ENCODE peak calls at places on chromosomes 5 and 9, in nine cellular contexts. U is breast epithelium, Q is heart right ventricle, S is IMR-90, X is OCI-LY7, O is stomach, Y is mucosa of descending colon, Z is GM12865, R is GM23338. W is an unnamed sample.

GRCh38 chr9:25964239-25964638 is 286.0 kb upstream of the TUSC1 start:
- DNase-seq in U (no peak), Q (no peak), S (peak; percentile 82), X (peak; percentile 62), O (no peak), Y (peak; percentile 13), Z (peak; percentile 59), R (peak; percentile 92), W (no peak)

GRCh38 chr5:152532714-152533113 is 127.6 kb upstream of the NMUR2 start:
- DNase-seq in U (no peak), Q (no peak), S (peak; percentile 56), X (peak; percentile 54), O (no peak), Y (peak; percentile 17), Z (peak; percentile 55), R (peak; percentile 82), W (no peak)

GRCh38 chr5:156329197-156329611 is 2.2 kb downstream of the SGCD start:
- DNase-seq in U (no peak), Q (peak; percentile 15), S (no peak), X (no peak), O (no peak), Y (no peak), Z (no peak), R (no peak), W (no peak)

GRCh38 chr9:76162751-76163500 is 231.3 kb downstream of the RFK start:
- DNase-seq in U (no peak), Q (no peak), S (peak; percentile 75), X (no peak), O (no peak), Y (no peak), Z (no peak), R (no peak), W (no peak)

GRCh38 chr9:16333697-16334096 is 536.8 kb downstream of the BNC2 start:
- DNase-seq in U (no peak), Q (no peak), S (no peak), X (no peak), O (no peak), Y (no peak), Z (no peak), R (no peak), W (no peak)

GRCh38 chr5:34666392-34667080 is 10.4 kb downstream of the RAI14 start:
- DNase-seq in U (no peak), Q (no peak), S (no peak), X (no peak), O (no peak), Y (no peak), Z (no peak), R (no peak), W (no peak)

GRCh38 chr5:59380350-59380951 is 513.1 kb downstream of the PDE4D start:
- DNase-seq in U (no peak), Q (no peak), S (peak; percentile 71), X (peak; percentile 56), O (no peak), Y (no peak), Z (peak; percentile 84), R (peak; percentile 59), W (no peak)

GRCh38 chr5:83474986-83475385 is 3.4 kb downstream of the VCAN start:
- DNase-seq in U (no peak), Q (no peak), S (no peak), X (no peak), O (no peak), Y (no peak), Z (no peak), R (peak; percentile 56), W (no peak)

GRCh38 chr5:34742112-34742511 is 86.0 kb downstream of the RAI14 start:
- DNase-seq in U (no peak), Q (no peak), S (no peak), X (no peak), O (no peak), Y (no peak), Z (no peak), R (no peak), W (no peak)

GRCh38 chr5:122907238-122907637 is 61.8 kb downstream of the SNX24 start:
- DNase-seq in U (no peak), Q (no peak), S (peak; percentile 14), X (no peak), O (no peak), Y (no peak), Z (no peak), R (peak; percentile 49), W (no peak)

GRCh38 chr5:80141147-80141671 is 106.1 kb downstream of the THBS4 start:
- DNase-seq in U (peak; percentile 59), Q (peak; percentile 82), S (peak; percentile 15), X (no peak), O (peak; percentile 42), Y (peak; percentile 50), Z (no peak), R (peak; percentile 82), W (peak; percentile 15)

GRCh38 chr5:160245506-160246100 is 16.3 kb downstream of the FABP6 start:
- DNase-seq in U (no peak), Q (no peak), S (no peak), X (no peak), O (no peak), Y (no peak), Z (no peak), R (no peak), W (no peak)

GRCh38 chr5:89255845-89256463 is 373.0 kb upstream of the MEF2C start:
- DNase-seq in U (no peak), Q (no peak), S (peak; percentile 82), X (peak; percentile 33), O (no peak), Y (no peak), Z (peak; percentile 42), R (peak; percentile 60), W (no peak)

GRCh38 chr5:155049569-155050383 is 36.2 kb downstream of the KIF4B start:
- DNase-seq in U (no peak), Q (no peak), S (peak; percentile 4), X (peak; percentile 11), O (no peak), Y (no peak), Z (peak; percentile 30), R (peak; percentile 76), W (no peak)

GRCh38 chr5:93150311-93151012 is 430.6 kb downstream of the NR2F1-AS1 start:
- DNase-seq in U (no peak), Q (no peak), S (peak; percentile 30), X (no peak), O (no peak), Y (no peak), Z (no peak), R (peak; percentile 6), W (no peak)

GRCh38 chr5:124935060-124935459 is 188.6 kb upstream of the ZNF608 start:
- DNase-seq in U (no peak), Q (no peak), S (no peak), X (peak; percentile 82), O (no peak), Y (no peak), Z (peak; percentile 93), R (no peak), W (no peak)

GRCh38 chr5:174990909-174991308 is 266.5 kb downstream of the MSX2 start:
- DNase-seq in U (no peak), Q (peak; percentile 33), S (no peak), X (no peak), O (peak; percentile 71), Y (no peak), Z (no peak), R (no peak), W (peak; percentile 21)

GRCh38 chr9:114371986-114372917 is 15.5 kb downstream of the AKNA start:
- DNase-seq in U (no peak), Q (no peak), S (no peak), X (peak; percentile 81), O (no peak), Y (no peak), Z (peak; percentile 60), R (no peak), W (no peak)

GRCh38 chr9:93597142-93597706 is 20.8 kb downstream of the PHF2 start:
- DNase-seq in U (no peak), Q (no peak), S (no peak), X (no peak), O (no peak), Y (no peak), Z (no peak), R (no peak), W (no peak)

GRCh38 chr9:97747201-97747965 is 50.2 kb upstream of the XPA start:
- DNase-seq in U (no peak), Q (no peak), S (no peak), X (no peak), O (no peak), Y (no peak), Z (no peak), R (peak; percentile 28), W (no peak)

GRCh38 chr9:117936185-117936758 is 232.1 kb downstream of the TLR4 start:
- DNase-seq in U (no peak), Q (no peak), S (no peak), X (peak; percentile 84), O (no peak), Y (peak; percentile 2), Z (peak; percentile 44), R (no peak), W (no peak)

GRCh38 chr9:107922246-107922645 is 432.7 kb upstream of the KLF4 start:
- DNase-seq in U (no peak), Q (no peak), S (no peak), X (no peak), O (no peak), Y (no peak), Z (no peak), R (no peak), W (no peak)

DNA sequence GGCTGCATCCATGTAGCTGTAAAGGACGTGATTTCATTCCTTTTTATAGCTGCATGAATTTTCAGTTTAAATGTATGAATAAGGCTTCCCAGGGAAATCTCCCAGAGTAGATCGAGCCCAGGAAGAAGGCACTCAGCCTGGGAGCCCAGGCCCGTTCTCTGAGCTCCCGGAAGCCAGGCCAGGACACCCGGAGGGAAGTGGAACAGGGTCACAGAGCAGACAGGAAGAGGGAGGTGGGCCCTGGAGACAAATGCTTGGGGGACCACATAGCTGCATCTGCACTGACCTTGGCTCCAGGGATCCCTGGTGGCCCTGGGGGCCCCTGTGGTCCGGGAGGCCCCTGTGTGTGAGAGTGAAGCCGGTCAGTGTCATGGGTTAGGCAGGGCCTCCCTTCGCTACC is 19.7 kb upstream of the PHYKPL start:
- DNase-seq in U (no peak), Q (no peak), S (no peak), X (peak; percentile 31), O (no peak), Y (no peak), Z (no peak), R (no peak), W (no peak)
- H3K4me3 ChIP-seq in U (no peak overlapping the region), Q (no peak overlapping the region), S (no peak overlapping the region), X (no peak overlapping the region), O (no peak overlapping the region), Y (no peak overlapping the region), Z (no peak overlapping the region), R (no peak overlapping the region), W (no peak overlapping the region)

GRCh38 chr9:77764894-77765780 is 117.0 kb upstream of the GNA14 start:
- DNase-seq in U (no peak), Q (no peak), S (peak; percentile 80), X (peak; percentile 9), O (no peak), Y (peak; percentile 43), Z (peak; percentile 45), R (peak; percentile 68), W (no peak)
- H3K4me3 ChIP-seq in U (no peak overlapping the region), Q (no peak overlapping the region), S (no peak overlapping the region), X (no peak overlapping the region), O (no peak overlapping the region), Y (no peak overlapping the region), Z (no peak overlapping the region), R (no peak overlapping the region), W (no peak overlapping the region)

GRCh38 chr9:69945671-69946141 is 97.9 kb upstream of the MAMDC2 start:
- DNase-seq in U (no peak), Q (peak; percentile 15), S (peak; percentile 85), X (no peak), O (peak; percentile 28), Y (peak; percentile 33), Z (no peak), R (no peak), W (peak; percentile 2)
- H3K4me3 ChIP-seq in U (no peak overlapping the region), Q (no peak overlapping the region), S (no peak overlapping the region), X (no peak overlapping the region), O (no peak overlapping the region), Y (no peak overlapping the region), Z (no peak overlapping the region), R (no peak overlapping the region), W (no peak overlapping the region)

GRCh38 chr5:178730940-178731265 is 444 bp upstream of the ZNF354A start:
- DNase-seq in U (no peak), Q (no peak), S (no peak), X (peak; percentile 7), O (no peak), Y (no peak), Z (peak; percentile 1), R (no peak), W (no peak)
- H3K4me3 ChIP-seq in U (peak overlapping the region; percentile 82), Q (no peak overlapping the region), S (no peak overlapping the region), X (peak overlapping the region; percentile 81), O (peak overlapping the region; percentile 79), Y (no peak overlapping the region), Z (no peak overlapping the region), R (peak overlapping the region; percentile 35), W (peak overlapping the region; percentile 83)